ENCODE peak calls at places on chromosome 11, in eight cellular contexts. L is NCI-H1105; X is KG1; Q is activated CD4-positive, alpha-beta T cell treated with anti-CD3 and anti-CD28 coated beads, Interleukin-2, amount 10 ng/mL, durations not matched to agents 7 days and 5 days; W is T-helper 1 cell; I is HS-27A; O is endothelial cell of umbilical vein; E is H9. P is an unnamed sample.

GRCh38 chr11:8531312-8531711 is 62.7 kb downstream of the STK33 start:
- DNase-seq in L (peak), X (no peak), Q (no peak), W (no peak), I (no peak), O (no peak), E (no peak), P (no peak)

GRCh38 chr11:76246271-76246933 is 40.1 kb upstream of the WNT11 start:
- DNase-seq in L (no peak), X (no peak), Q (no peak), W (no peak), I (no peak), O (no peak), E (no peak), P (no peak)

GRCh38 chr11:84549221-84549620 is 1077.9 kb downstream of the DLG2 start:
- DNase-seq in L (no peak), X (no peak), Q (no peak), W (no peak), I (no peak), O (no peak), E (no peak), P (no peak)

GRCh38 chr11:100562102-100562501 is 125.0 kb upstream of the ARHGAP42 start:
- DNase-seq in L (no peak), X (no peak), Q (no peak), W (no peak), I (no peak), O (peak), E (no peak), P (no peak)

GRCh38 chr11:443542-444199 is 1.9 kb upstream of the ANO9 start:
- DNase-seq in L (no peak), X (no peak), Q (no peak), W (no peak), I (no peak), O (no peak), E (no peak), P (no peak)

GRCh38 chr11:17313349-17314231 is 37.1 kb downstream of the NUCB2 start:
- DNase-seq in L (no peak), X (no peak), Q (no peak), W (no peak), I (no peak), O (no peak), E (no peak), P (no peak)

GRCh38 chr11:73374130-73374529 is 2.1 kb upstream of the RELT start:
- DNase-seq in L (no peak), X (no peak), Q (no peak), W (no peak), I (no peak), O (no peak), E (no peak), P (no peak)

GRCh38 chr11:86205415-86206268 is 38.9 kb upstream of the EED start:
- DNase-seq in L (no peak), X (no peak), Q (no peak), W (no peak), I (no peak), O (no peak), E (no peak), P (no peak)

GRCh38 chr11:128453444-128454336 is 133.7 kb downstream of the ETS1 start:
- DNase-seq in L (no peak), X (no peak), Q (no peak), W (no peak), I (no peak), O (no peak), E (no peak), P (no peak)

GRCh38 chr11:62577046-62577708 is 3.5 kb upstream of the EEF1G start:
- DNase-seq in L (no peak), X (no peak), Q (no peak), W (no peak), I (no peak), O (peak), E (no peak), P (no peak)

GRCh38 chr11:15200696-15201095 is 86.0 kb downstream of the INSC start:
- DNase-seq in L (no peak), X (no peak), Q (no peak), W (no peak), I (no peak), O (no peak), E (no peak), P (no peak)